ENCODE peak calls at places on chromosome 4, in ten cellular contexts. O is hepatocyte, Y is brain microvascular endothelial cell, W is neural progenitor cell, A is astrocyte of the spinal cord, F is fibroblast of mammary gland, S is tibial nerve, K is uterus, T is fibroblast of villous mesenchyme, I is lower leg skin. N is an unnamed sample.

GRCh38 chr4:183906736-183907651 is 1.9 kb downstream of the STOX2 start:
- DNase-seq in O (peak), K (no peak), F (no peak), A (peak), W (peak), S (no peak), Y (no peak), T (no peak), I (no peak), N (no peak)

GRCh38 chr4:180900781-180901180 is 1342.4 kb upstream of the TENM3 start:
- DNase-seq in A (no peak), F (no peak), S (no peak), O (no peak), Y (no peak), T (no peak), W (no peak), I (no peak), K (no peak), N (no peak)

GRCh38 chr4:170849969-170850368 is 760.2 kb upstream of the AADAT start:
- DNase-seq in A (no peak), S (no peak), Y (no peak), W (no peak), I (no peak), F (no peak), O (no peak), K (no peak), T (no peak), N (no peak)

GRCh38 chr4:23981328-23981727 is 91.5 kb upstream of the PPARGC1A start:
- DNase-seq in K (no peak), A (peak), W (no peak), F (no peak), S (no peak), T (no peak), Y (no peak), I (no peak), O (no peak), N (no peak)

GRCh38 chr4:7124643-7125442 is 57.0 kb upstream of the GRPEL1 start:
- DNase-seq in A (peak), S (peak), O (peak), W (no peak), T (peak), K (peak), F (peak), Y (peak), I (peak), N (peak)

GRCh38 chr4:77031544-77031943 is 44.2 kb downstream of the CCNI start:
- DNase-seq in Y (no peak), O (no peak), S (no peak), W (no peak), F (no peak), I (no peak), T (no peak), A (no peak), K (no peak), N (no peak)

GRCh38 chr4:3766791-3767561 is 791 bp downstream of the ADRA2C start:
- DNase-seq in Y (no peak), O (peak), W (peak), A (peak), T (peak), F (peak), S (no peak), I (no peak), K (peak), N (peak)

GRCh38 chr4:85107553-85107952 is 141.1 kb upstream of the WDFY3 start:
- DNase-seq in K (no peak), A (peak), S (no peak), Y (no peak), O (no peak), T (no peak), W (no peak), I (no peak), F (no peak), N (no peak)

GRCh38 chr4:8285976-8286718 is 16.6 kb downstream of the HTRA3 start:
- DNase-seq in I (no peak), Y (no peak), O (no peak), F (no peak), A (no peak), W (no peak), S (no peak), K (no peak), T (no peak), N (no peak)

GRCh38 chr4:15231265-15232091 is 196.4 kb upstream of the C1QTNF7 start:
- DNase-seq in K (peak), A (peak), Y (peak), F (peak), I (peak), S (peak), T (peak), O (peak), W (peak), N (peak)

GRCh38 chr4:56460085-56460484 is 7.3 kb upstream of the SRP72 start:
- DNase-seq in O (no peak), Y (no peak), K (no peak), T (no peak), S (no peak), I (no peak), A (no peak), F (no peak), W (no peak), N (peak)

GRCh38 chr4:87112063-87112462 is 108.4 kb downstream of the KLHL8 start:
- DNase-seq in Y (no peak), I (no peak), S (no peak), W (no peak), O (no peak), A (no peak), K (no peak), T (peak), F (no peak), N (peak)

GRCh38 chr4:174314770-174315169 is 31.1 kb downstream of the CEP44 start:
- DNase-seq in K (no peak), I (no peak), A (peak), T (peak), F (peak), O (peak), Y (peak), W (no peak), S (no peak), N (peak)

GRCh38 chr4:165992263-165992662 is 119.2 kb downstream of the TLL1 start:
- DNase-seq in F (no peak), W (no peak), Y (peak), S (no peak), I (no peak), O (no peak), T (no peak), K (no peak), A (no peak), N (no peak)

GRCh38 chr4:21130606-21131005 is 430.3 kb downstream of the PACRGL start:
- DNase-seq in Y (no peak), F (no peak), O (no peak), I (no peak), S (no peak), T (no peak), A (no peak), W (no peak), K (no peak), N (no peak)

GRCh38 chr4:21139327-21139726 is 439.1 kb downstream of the PACRGL start:
- DNase-seq in O (no peak), S (no peak), W (no peak), F (no peak), K (no peak), I (no peak), Y (no peak), A (no peak), T (no peak), N (no peak)

GRCh38 chr4:21136231-21136630 is 436.0 kb downstream of the PACRGL start:
- DNase-seq in F (no peak), K (no peak), I (no peak), A (no peak), O (no peak), Y (no peak), T (no peak), S (no peak), W (no peak), N (no peak)

DNA sequence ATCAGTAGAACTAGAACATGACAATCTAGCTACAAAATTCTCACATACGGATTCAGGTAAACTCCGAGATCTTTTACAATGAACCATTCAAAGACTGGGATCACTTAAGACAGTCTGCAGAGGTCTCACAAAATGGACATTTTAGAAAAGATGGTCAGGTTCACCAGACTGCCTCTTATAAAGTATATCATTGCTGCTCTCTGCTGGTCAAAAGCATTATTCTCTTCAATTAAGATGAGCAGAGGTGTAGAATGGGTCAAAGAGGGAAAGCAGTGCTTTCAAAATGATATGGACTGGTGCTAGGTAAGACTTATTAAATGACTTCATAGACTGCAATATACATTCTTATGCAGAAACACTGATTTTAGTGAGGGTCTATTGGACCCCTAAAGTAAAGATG is 434.7 kb downstream of the PACRGL start:
- DNase-seq in K (no peak), S (no peak), A (peak), F (peak), I (no peak), O (peak), Y (no peak), W (peak), T (peak), N (peak)
- TF ChIP-seq CTCF in K (no peak), S (no peak), A (peak), F (peak), I (no peak), O (peak), Y (peak), W (peak), T (peak), N (no peak)

GRCh38 chr4:10023050-10023419 is 1.7 kb upstream of the SLC2A9 start:
- DNase-seq in O (no peak), S (no peak), A (no peak), I (no peak), Y (no peak), K (no peak), W (no peak), T (no peak), F (no peak), N (no peak)
- H3K4me3 ChIP-seq in O (no peak), S (no peak), A (no peak), I (no peak), Y (no peak), K (no peak), W (no peak), T (no peak), F (no peak), N (no peak)

GRCh38 chr4:112521123-112522116 is 5.4 kb upstream of the NEUROG2 start:
- DNase-seq in K (no peak), Y (no peak), T (no peak), F (no peak), A (no peak), S (no peak), I (no peak), O (no peak), W (peak), N (no peak)

GRCh38 chr4:112518675-112519074 is 2.7 kb upstream of the NEUROG2 start:
- DNase-seq in S (no peak), A (no peak), Y (no peak), W (peak), I (no peak), K (no peak), T (no peak), O (no peak), F (no peak), N (no peak)

GRCh38 chr4:112520598-112521122 is 4.7 kb upstream of the NEUROG2 start:
- DNase-seq in I (no peak), F (peak), K (no peak), O (no peak), S (no peak), T (no peak), W (no peak), A (no peak), Y (no peak), N (no peak)

GRCh38 chr4:112517911-112518310 is 1.9 kb upstream of the NEUROG2 start:
- DNase-seq in T (no peak), O (no peak), S (no peak), K (no peak), W (no peak), Y (no peak), F (no peak), A (no peak), I (no peak), N (no peak)

DNA sequence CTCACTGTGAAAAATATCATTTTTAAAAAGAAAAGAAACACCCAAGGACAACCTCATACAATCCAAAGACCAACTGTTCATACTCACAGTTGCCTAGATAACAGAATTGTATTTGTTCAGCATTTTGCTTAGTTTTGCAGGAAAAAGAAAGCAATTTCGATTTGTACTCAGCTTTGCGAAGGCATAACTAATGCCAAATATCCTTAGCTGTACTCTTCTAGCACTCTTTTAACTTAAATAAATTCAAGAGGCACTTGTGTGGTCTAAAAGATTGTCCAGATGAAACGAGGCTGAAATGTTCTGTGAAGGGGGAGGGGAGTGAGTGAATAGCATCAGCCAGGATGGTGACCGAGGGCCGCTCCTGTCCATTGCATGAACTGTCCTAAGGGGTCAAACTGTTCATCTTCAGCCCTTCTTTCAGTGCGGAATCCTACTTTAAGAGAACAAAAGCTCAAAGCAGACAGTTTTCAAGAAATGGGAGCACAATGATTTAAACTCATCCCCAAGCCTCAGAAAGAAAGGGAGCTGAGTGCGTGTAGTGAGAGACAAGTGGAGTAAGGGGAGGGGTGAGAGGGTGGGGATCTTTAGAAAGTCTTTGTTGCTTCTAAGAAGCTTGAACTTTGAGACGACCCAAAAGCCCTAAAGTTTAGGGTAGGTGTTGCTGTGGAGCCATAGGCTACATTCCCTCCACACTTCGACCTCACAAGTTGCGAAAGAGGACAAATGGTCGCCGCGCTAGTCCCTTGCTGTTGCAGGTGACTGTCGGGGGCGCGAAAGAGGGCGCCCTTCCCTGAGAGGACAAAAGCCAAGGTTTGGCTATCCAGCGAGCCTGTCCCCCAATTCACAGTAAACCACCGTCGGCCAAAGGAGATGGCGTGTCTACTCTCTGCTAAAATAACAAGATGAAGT is 4.0 kb upstream of the NEUROG2 start:
- DNase-seq in K (no peak), W (peak), S (no peak), I (no peak), Y (no peak), T (no peak), A (no peak), O (no peak), F (no peak), N (no peak)
- TF ChIP-seq CTCF in K (no peak), W (peak), S (no peak), I (no peak), Y (no peak), T (no peak), A (no peak), O (no peak), F (peak), N (no peak)

GRCh38 chr4:79897174-79897573 is 175.9 kb downstream of the ANTXR2 start:
- DNase-seq in F (no peak), I (no peak), T (no peak), Y (no peak), O (no peak), W (no peak), S (no peak), K (no peak), A (no peak), N (no peak)

GRCh38 chr4:79898055-79898454 is 175.0 kb downstream of the ANTXR2 start:
- DNase-seq in T (peak), Y (no peak), W (no peak), K (no peak), A (no peak), O (no peak), F (no peak), S (no peak), I (no peak), N (no peak)

GRCh38 chr4:79893441-79893840 is 179.6 kb downstream of the ANTXR2 start:
- DNase-seq in K (no peak), W (no peak), T (peak), S (no peak), Y (no peak), I (no peak), A (no peak), F (no peak), O (no peak), N (no peak)
- H3K4me3 ChIP-seq in K (no peak), W (no peak), T (no peak), S (no peak), Y (no peak), I (no peak), A (no peak), F (no peak), O (no peak), N (no peak)

GRCh38 chr4:123853651-123854050 is 457.1 kb downstream of the SPRY1 start:
- DNase-seq in A (no peak), K (no peak), W (no peak), O (no peak), I (no peak), T (no peak), Y (no peak), S (no peak), F (no peak), N (no peak)

GRCh38 chr4:123862812-123863211 is 466.2 kb downstream of the SPRY1 start:
- DNase-seq in T (no peak), F (no peak), W (peak), S (no peak), O (no peak), I (no peak), A (no peak), K (no peak), Y (no peak), N (no peak)

GRCh38 chr4:123851521-123851920 is 454.9 kb downstream of the SPRY1 start:
- DNase-seq in K (no peak), S (no peak), O (no peak), Y (no peak), A (no peak), W (no peak), F (no peak), I (no peak), T (no peak), N (no peak)

GRCh38 chr4:123858465-123858864 is 461.9 kb downstream of the SPRY1 start:
- DNase-seq in I (no peak), S (no peak), T (no peak), W (no peak), Y (no peak), O (no peak), K (no peak), A (no peak), F (no peak), N (no peak)

GRCh38 chr4:123856689-123857545 is 460.3 kb downstream of the SPRY1 start:
- DNase-seq in F (peak), W (peak), T (peak), Y (peak), I (peak), A (peak), K (no peak), S (no peak), O (peak), N (peak)
- TF ChIP-seq CTCF in F (peak), W (peak), T (peak), Y (peak), I (no peak), A (no peak), K (peak), S (no peak), O (no peak), N (peak)

DNA sequence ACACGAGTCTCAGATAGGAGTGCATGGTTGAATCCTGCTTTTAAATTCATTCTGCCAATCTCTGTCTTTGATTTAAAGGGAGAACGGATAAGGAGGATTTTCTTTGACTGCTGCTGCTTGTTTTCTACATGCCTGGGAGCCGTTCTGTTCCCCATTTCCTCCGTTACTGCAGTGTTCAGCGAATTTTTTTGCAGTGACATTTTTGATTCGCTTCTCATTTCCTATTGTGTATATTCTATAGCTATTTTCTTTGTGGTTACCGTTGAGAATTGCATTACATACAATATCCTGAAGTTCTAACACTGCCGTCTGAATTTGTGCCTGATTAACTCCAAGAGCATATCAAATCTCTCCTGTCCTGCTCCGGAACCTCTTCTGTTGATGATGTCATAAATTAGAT is 14.8 kb upstream of the MAEA start:
- DNase-seq in K (no peak), F (no peak), A (no peak), O (no peak), Y (no peak), T (no peak), I (no peak), W (no peak), S (no peak), N (no peak)
- H3K4me3 ChIP-seq in K (no peak), F (no peak), A (no peak), O (no peak), Y (no peak), T (no peak), I (no peak), W (no peak), S (no peak), N (no peak)

N was measured in choroid plexus epithelial cell.